ENCODE peak calls at places on chromosomes 13 and 19, in four cellular contexts. X is H9, E is IMR-90, R is H1. W is an unnamed sample. For H3K4me1, the result is how much of the 10 kb centered on the place peaks cover.

GRCh38 chr19:49456351-49456750 is 3.3 kb downstream of the ALDH16A1 start:
- DNase-seq in X (no peak), E (no peak), R (no peak), W (no peak)

GRCh38 chr19:21463449-21464105 is 41.8 kb upstream of the ZNF429 start:
- DNase-seq in X (peak), E (no peak), R (peak), W (peak)

GRCh38 chr13:33870046-33870668 is 52.2 kb downstream of the RFC3 start:
- DNase-seq in X (no peak), E (no peak), R (no peak), W (no peak)

GRCh38 chr19:45653634-45654033 is 14.4 kb upstream of the GIPR start:
- DNase-seq in X (no peak), E (no peak), R (no peak), W (no peak)

GRCh38 chr19:11673608-11674041 is 65.1 kb downstream of the ZNF823 start:
- DNase-seq in X (peak), E (peak), R (peak), W (peak)

GRCh38 chr13:94233401-94233800 is 246.1 kb downstream of the DCT start:
- DNase-seq in X (no peak), E (peak), R (no peak), W (no peak)

GRCh38 chr13:24459234-24459633 is 53.3 kb downstream of the PARP4 start:
- DNase-seq in X (no peak), E (peak), R (no peak), W (no peak)

GRCh38 chr13:52665325-52665724 is 12.7 kb downstream of the SUGT1 start:
- DNase-seq in X (no peak), E (peak), R (no peak), W (no peak)

GRCh38 chr19:12939292-12939606 is 840 bp downstream of the CALR start:
- DNase-seq in X (no peak), E (peak), R (no peak), W (no peak)

GRCh38 chr19:3125900-3126524 is 9.8 kb upstream of the GNA15 start:
- DNase-seq in X (peak), E (no peak), R (peak), W (no peak)

GRCh38 chr19:45079063-45079910 is at the start of gene GEMIN7:
- DNase-seq in X (peak), E (peak), R (no peak), W (peak)

GRCh38 chr13:80475718-80476117 is 134.8 kb upstream of the SPRY2 start:
- DNase-seq in X (no peak), E (no peak), R (no peak), W (no peak)

GRCh38 chr13:112978561-112979405 is 9.8 kb downstream of the MCF2L start:
- DNase-seq in X (no peak), E (no peak), R (no peak), W (no peak)

GRCh38 chr19:8305798-8306197 is 2.4 kb downstream of the CD320 start:
- DNase-seq in X (no peak), E (no peak), R (no peak), W (no peak)

GRCh38 chr19:50896591-50897190 is 14.5 kb downstream of the KLK4 start:
- DNase-seq in X (no peak), E (peak), R (no peak), W (no peak)

GRCh38 chr19:51473009-51473707 is 5.2 kb upstream of the CEACAM18 start:
- DNase-seq in X (peak), E (peak), R (peak), W (peak)

GRCh38 chr13:45225370-45225769 is 24.5 kb upstream of the KCTD4 start:
- DNase-seq in X (no peak), E (no peak), R (no peak), W (no peak)

GRCh38 chr19:7734220-7735203 is 2.6 kb upstream of the CLEC4G start:
- DNase-seq in X (no peak), E (no peak), R (no peak), W (no peak)

GRCh38 chr13:99307247-99307646 is at the start of gene GPR183:
- DNase-seq in X (no peak), E (peak), R (no peak), W (no peak)

GRCh38 chr13:30615851-30616311 is 1.8 kb upstream of the USPL1 start:
- DNase-seq in X (no peak), E (peak), R (no peak), W (no peak)

GRCh38 chr13:93558637-93559036 is 332.0 kb downstream of the GPC6 start:
- DNase-seq in X (no peak), E (peak), R (no peak), W (no peak)

GRCh38 chr13:39682310-39682709 is 26.8 kb downstream of the COG6 start:
- DNase-seq in X (no peak), E (no peak), R (no peak), W (no peak)

GRCh38 chr13:113433391-113433916 is 19.8 kb downstream of the ADPRHL1 start:
- DNase-seq in X (no peak), E (no peak), R (no peak), W (no peak)

GRCh38 chr19:57934820-57935665 is at the start of gene ZNF418:
- DNase-seq in X (peak), E (peak), R (peak), W (peak)

GRCh38 chr13:79398169-79398568 is 7.9 kb downstream of the RBM26 start:
- DNase-seq in X (no peak), E (no peak), R (no peak), W (no peak)

GRCh38 chr19:6613711-6614110 is 22.8 kb upstream of the CD70 start:
- DNase-seq in X (no peak), E (no peak), R (no peak), W (no peak)

GRCh38 chr13:49046002-49046401 is 70.3 kb downstream of the FNDC3A start:
- DNase-seq in X (no peak), E (peak), R (no peak), W (no peak)

GRCh38 chr19:54191671-54192453 is 754 bp downstream of the TSEN34 start:
- DNase-seq in X (no peak), E (peak), R (no peak), W (no peak)

GRCh38 chr19:33390908-33391630 is 17.6 kb downstream of the CEBPG start:
- DNase-seq in X (no peak), E (no peak), R (no peak), W (no peak)
- H3K4me1 ChIP-seq in X (under half), E (under half), R (under half), W (under half)

DNA sequence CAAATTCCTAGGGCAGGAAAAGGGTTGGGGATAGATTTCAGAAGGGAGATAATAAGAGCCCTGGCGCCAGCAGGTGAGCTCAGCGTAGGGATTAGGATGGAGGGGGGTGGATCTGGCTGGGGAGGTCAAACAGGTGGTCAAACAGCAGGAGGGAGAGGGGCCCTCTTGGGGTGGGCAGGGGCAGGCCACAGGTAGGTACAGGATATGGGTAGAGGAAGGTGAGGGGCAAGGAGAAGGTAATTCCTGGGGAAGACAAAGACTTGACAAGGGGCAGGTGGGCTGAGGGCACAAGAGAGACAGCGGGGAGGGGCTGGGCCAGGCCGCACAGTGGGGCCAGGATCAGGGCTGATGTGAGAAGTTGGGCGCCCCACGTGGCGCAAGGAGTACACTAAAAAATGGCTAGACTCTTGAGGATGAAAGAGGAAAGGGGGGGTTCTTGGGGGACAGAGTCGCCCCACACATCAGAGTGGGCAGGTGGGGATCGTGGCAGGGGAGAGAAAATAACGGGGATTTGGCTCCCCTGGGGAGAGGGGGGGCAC is 713 bp downstream of the KRI1 start:
- DNase-seq in X (peak), E (peak), R (no peak), W (peak)
- H4K91ac ChIP-seq in X (no peak), E (peak), R (peak), W (no peak)

GRCh38 chr19:33505823-33506222 is 15.8 kb downstream of the PEPD start:
- DNase-seq in X (no peak), E (no peak), R (no peak), W (no peak)
- H3K4me1 ChIP-seq in X (under half), E (under half), R (under half), W (under half)

GRCh38 chr19:1467512-1468273 is 11.3 kb downstream of the C19orf25 start:
- DNase-seq in X (no peak), E (no peak), R (no peak), W (no peak)

GRCh38 chr19:1466461-1467227 is 12.4 kb downstream of the C19orf25 start:
- DNase-seq in X (no peak), E (no peak), R (no peak), W (no peak)

GRCh38 chr19:1466018-1466460 is 13.0 kb downstream of the C19orf25 start:
- DNase-seq in X (no peak), E (no peak), R (no peak), W (no peak)

GRCh38 chr19:1467228-1467511 is 11.8 kb downstream of the C19orf25 start:
- DNase-seq in X (no peak), E (no peak), R (no peak), W (no peak)

DNA sequence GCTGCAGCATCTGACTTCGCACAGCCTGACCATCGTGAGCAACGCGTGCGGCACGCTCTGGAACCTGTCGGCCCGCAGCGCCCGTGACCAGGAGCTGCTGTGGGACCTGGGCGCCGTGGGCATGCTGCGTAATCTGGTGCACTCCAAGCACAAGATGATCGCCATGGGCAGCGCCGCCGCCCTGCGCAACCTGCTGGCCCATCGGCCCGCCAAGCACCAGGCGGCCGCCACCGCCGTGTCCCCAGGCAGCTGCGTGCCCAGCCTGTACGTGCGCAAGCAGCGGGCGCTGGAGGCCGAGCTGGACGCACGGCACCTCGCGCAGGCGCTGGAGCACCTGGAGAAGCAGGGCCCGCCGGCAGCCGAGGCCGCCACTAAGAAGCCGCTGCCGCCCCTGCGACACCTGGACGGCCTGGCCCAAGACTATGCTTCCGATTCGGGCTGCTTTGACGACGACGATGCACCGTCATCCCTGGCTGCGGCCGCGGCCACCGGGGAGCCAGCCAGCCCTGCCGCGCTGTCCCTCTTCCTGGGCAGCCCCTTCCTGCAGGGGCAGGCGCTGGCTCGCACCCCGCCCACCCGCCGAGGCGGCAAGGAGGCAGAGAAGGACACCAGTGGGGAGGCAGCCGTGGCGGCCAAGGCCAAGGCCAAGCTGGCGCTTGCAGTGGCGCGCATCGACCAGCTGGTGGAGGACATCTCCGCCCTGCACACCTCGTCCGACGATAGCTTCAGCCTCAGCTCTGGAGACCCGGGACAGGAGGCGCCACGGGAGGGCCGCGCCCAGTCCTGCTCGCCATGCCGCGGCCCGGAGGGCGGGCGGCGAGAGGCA is 13.6 kb downstream of the C19orf25 start:
- DNase-seq in X (peak), E (peak), R (no peak), W (no peak)
- H4K91ac ChIP-seq in X (no peak), E (no peak), R (no peak), W (no peak)

GRCh38 chr19:15330801-15331418 is 1.4 kb downstream of the BRD4 start:
- DNase-seq in X (no peak), E (peak), R (no peak), W (peak)
- H3K4me1 ChIP-seq in X (under half), E (under half), R (under half), W (under half)

GRCh38 chr19:56839665-56840451 is 668 bp downstream of the PEG3 start:
- DNase-seq in X (no peak), E (no peak), R (no peak), W (peak)
- H4K91ac ChIP-seq in X (no peak), E (no peak), R (no peak), W (no peak)

DNA sequence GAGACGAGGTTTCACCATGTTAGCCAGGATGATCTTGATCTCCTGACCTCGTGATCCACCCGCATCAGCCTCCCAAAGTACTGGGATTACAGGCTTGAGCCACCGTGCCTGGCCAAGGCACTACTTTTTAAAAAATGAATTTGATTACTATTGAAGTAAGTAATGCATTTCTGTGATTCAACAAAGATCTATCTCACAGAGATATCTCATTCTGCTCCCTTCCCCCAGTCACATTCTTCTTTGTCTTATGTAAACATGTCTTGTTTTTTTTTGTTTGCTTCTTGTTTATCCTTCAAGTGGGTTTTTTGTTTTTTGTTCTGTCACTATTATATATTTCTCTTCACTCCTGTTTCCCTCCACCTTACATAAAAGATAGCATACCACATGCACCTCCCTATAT is 6.6 kb downstream of the ZNF146 start:
- DNase-seq in X (no peak), E (no peak), R (no peak), W (no peak)
- H3K4me1 ChIP-seq in X (under half), E (under half), R (under half), W (under half)

GRCh38 chr19:44050740-44051653 is 839 bp upstream of the ZNF223 start:
- DNase-seq in X (peak), E (no peak), R (no peak), W (no peak)

GRCh38 chr19:44055870-44056269 is 4.0 kb downstream of the ZNF223 start:
- DNase-seq in X (peak), E (no peak), R (no peak), W (no peak)

DNA sequence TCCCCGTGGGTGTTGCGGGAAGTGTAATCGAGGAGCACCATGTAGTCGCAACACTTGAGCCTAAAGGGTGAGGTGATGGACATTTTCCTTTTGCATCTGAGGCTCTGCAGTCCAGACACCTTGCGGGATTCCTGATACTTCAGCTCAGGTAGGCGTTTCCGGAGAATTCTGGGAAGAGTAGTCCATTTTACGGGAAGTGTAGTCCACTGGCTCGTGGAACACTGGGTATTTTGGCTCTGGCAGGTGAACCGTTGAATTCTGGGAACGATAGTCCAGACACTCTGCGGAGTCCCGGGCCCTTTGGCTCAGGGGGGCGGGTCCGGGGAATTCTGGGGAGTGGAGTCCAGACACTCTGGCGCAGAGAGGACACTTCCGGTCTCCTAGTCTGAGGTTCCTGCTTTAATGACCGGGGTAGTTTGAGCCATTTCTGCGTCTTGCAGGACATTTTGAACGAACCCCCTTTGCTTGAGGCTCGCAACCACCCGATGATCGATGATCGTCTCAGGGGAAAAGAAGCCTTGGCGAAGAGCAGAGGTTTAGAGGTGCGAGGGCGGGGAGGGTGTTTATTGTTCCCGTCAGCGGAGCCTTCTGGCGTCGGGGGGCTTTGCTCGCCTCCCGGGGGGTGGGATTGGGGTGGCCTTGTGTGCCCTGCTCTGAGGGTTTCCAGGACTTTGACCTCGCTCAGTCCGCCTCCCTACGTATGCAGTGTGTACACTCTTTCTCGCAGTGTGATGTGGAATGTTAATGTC is at the start of gene ZNF223:
- DNase-seq in X (peak), E (peak), R (peak), W (peak)
- H4K91ac ChIP-seq in X (no peak), E (peak), R (no peak), W (no peak)

GRCh38 chr19:18479964-18480723 is 41.7 kb downstream of the ELL start:
- DNase-seq in X (no peak), E (peak), R (no peak), W (no peak)
- H3K4me1 ChIP-seq in X (under half), E (under half), R (under half), W (under half)

W was measured in neuronal stem cell.